ENCODE peak calls at places on chromosomes 3 and 15, in nine cellular contexts. D, T, S, W, L, U, J, K and Y are unnamed samples.

GRCh38 chr3:58167431-58168351 is 43.1 kb downstream of the DNASE1L3 start:
- DNase-seq in L (peak), T (peak), D (peak), U (peak), S (no peak), W (peak), J (peak), K (no peak), Y (no peak)

GRCh38 chr3:136750922-136751258 is 1.3 kb downstream of the STAG1 start:
- DNase-seq in J (no peak), D (no peak), U (peak), S (no peak), T (peak), L (peak), W (no peak), K (no peak), Y (no peak)

GRCh38 chr3:150118219-150118618 is 147.5 kb upstream of the PFN2 start:
- DNase-seq in K (no peak), J (no peak), L (no peak), W (no peak), D (no peak), T (no peak), U (no peak), S (no peak), Y (no peak)

GRCh38 chr3:174931969-174932368 is 72.8 kb downstream of the NAALADL2 start:
- DNase-seq in S (no peak), U (no peak), L (no peak), J (no peak), K (no peak), D (no peak), W (no peak), T (no peak), Y (no peak)

GRCh38 chr15:52348056-52348745 is 52.6 kb upstream of the MYO5C start:
- DNase-seq in T (peak), W (no peak), D (peak), S (no peak), J (no peak), K (no peak), U (peak), L (peak), Y (no peak)

GRCh38 chr3:11435420-11435819 is 163.2 kb downstream of the ATG7 start:
- DNase-seq in J (no peak), L (no peak), U (no peak), D (no peak), K (no peak), W (no peak), S (no peak), T (no peak), Y (no peak)

GRCh38 chr15:69760263-69760855 is 307.7 kb downstream of the RPLP1 start:
- DNase-seq in W (no peak), K (no peak), D (no peak), T (peak), U (peak), S (peak), L (peak), J (no peak), Y (no peak)

GRCh38 chr3:43814461-43814860 is 123.7 kb downstream of the ABHD5 start:
- DNase-seq in L (no peak), J (no peak), T (no peak), D (no peak), W (no peak), K (no peak), U (no peak), S (no peak), Y (no peak)

GRCh38 chr15:77312523-77312922 is 107.4 kb downstream of the PEAK1 start:
- DNase-seq in L (peak), U (peak), D (no peak), K (no peak), W (no peak), S (no peak), T (no peak), J (no peak), Y (no peak)

GRCh38 chr3:49493901-49494300 is 23.8 kb downstream of the DAG1 start:
- DNase-seq in U (peak), D (peak), J (no peak), W (no peak), K (no peak), S (no peak), L (peak), T (peak), Y (no peak)

GRCh38 chr3:23800731-23801130 is 5.0 kb upstream of the UBE2E1 start:
- DNase-seq in W (no peak), U (peak), S (no peak), D (no peak), J (no peak), K (no peak), T (peak), L (peak), Y (no peak)

GRCh38 chr3:72336821-72337479 is 511.3 kb downstream of the SHQ1 start:
- DNase-seq in U (peak), L (peak), K (peak), W (peak), T (peak), J (no peak), D (peak), S (no peak), Y (no peak)

GRCh38 chr15:48190932-48191573 is 412 bp upstream of the CTXN2 start:
- DNase-seq in K (no peak), J (peak), U (peak), W (peak), T (peak), L (peak), D (peak), S (peak), Y (peak)

GRCh38 chr3:128541246-128541645 is 48.2 kb upstream of the GATA2 start:
- DNase-seq in T (no peak), J (no peak), S (no peak), U (no peak), K (no peak), D (no peak), W (no peak), L (no peak), Y (peak)

GRCh38 chr3:172369590-172370259 is 78.5 kb downstream of the GHSR start:
- DNase-seq in U (no peak), J (no peak), K (no peak), T (no peak), D (no peak), W (no peak), L (no peak), S (no peak), Y (no peak)

GRCh38 chr3:107452436-107452835 is 70.3 kb upstream of the BBX start:
- DNase-seq in W (no peak), U (peak), J (no peak), K (no peak), D (no peak), L (peak), T (peak), S (peak), Y (no peak)

DNA sequence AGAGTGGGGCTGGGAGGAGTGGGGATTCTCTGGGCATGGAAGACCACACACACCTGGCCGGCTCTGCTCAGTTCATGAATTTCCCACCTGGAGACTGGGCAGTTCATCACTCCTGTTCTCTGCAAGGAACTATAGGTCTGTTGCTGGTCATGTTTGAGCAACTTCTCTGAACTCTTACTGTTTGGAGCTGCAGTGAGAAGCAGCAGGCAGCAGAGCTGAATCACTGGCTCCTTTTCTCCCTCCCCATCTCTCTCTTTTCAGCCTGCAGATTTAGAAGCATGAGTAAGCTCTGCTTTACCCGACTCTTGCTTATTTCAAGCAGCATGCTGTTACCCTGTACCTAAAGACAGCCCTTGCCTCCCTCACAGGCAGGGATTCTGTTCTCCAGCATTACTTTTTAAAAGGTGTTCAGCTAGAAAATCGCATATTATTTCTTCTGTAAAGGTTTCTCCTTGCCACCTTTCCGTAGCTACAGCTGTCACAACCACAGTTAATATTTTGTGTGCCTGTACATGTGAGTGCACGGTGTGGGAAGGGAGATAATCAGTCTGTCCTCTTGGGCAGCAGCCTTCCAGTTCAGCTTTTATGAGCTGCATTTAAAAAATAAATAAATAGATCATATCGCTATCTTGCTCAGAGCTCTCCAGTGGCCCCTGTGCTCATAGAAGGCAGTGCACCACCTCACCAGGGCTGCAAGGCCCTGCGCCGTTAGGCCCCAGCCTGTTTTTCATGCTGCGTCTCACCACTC is 131.6 kb downstream of the CHCHD6 start:
- DNase-seq in D (no peak), T (peak), J (no peak), W (no peak), K (no peak), L (peak), S (no peak), U (peak), Y (no peak)
- TF ChIP-seq CTCF in D (no peak), T (peak), J (no peak), W (peak), K (no peak), L (peak), S (peak), U (peak), Y (peak)

GRCh38 chr3:139629033-139629432 is 48.7 kb downstream of the NMNAT3 start:
- DNase-seq in W (peak), D (no peak), J (no peak), S (no peak), T (peak), U (peak), L (peak), K (no peak), Y (no peak)
- TF ChIP-seq CTCF in W (peak), D (no peak), J (no peak), S (peak), T (peak), U (peak), L (no peak), K (no peak), Y (peak)

GRCh38 chr15:78316211-78317077 is 17.0 kb upstream of the SKIC8 start:
- DNase-seq in L (no peak), W (peak), T (no peak), K (no peak), S (no peak), U (no peak), D (no peak), J (no peak), Y (no peak)

GRCh38 chr15:78314181-78314581 is 14.8 kb upstream of the SKIC8 start:
- DNase-seq in K (no peak), W (no peak), U (no peak), L (no peak), J (no peak), S (no peak), T (no peak), D (no peak), Y (no peak)

GRCh38 chr15:78313383-78313782 is 14.0 kb upstream of the SKIC8 start:
- DNase-seq in U (no peak), W (no peak), K (no peak), T (no peak), D (no peak), J (no peak), S (no peak), L (no peak), Y (no peak)

GRCh38 chr15:78317145-78317836 is 17.9 kb upstream of the SKIC8 start:
- DNase-seq in K (no peak), T (no peak), W (no peak), S (no peak), L (peak), U (no peak), J (no peak), D (no peak), Y (no peak)

DNA sequence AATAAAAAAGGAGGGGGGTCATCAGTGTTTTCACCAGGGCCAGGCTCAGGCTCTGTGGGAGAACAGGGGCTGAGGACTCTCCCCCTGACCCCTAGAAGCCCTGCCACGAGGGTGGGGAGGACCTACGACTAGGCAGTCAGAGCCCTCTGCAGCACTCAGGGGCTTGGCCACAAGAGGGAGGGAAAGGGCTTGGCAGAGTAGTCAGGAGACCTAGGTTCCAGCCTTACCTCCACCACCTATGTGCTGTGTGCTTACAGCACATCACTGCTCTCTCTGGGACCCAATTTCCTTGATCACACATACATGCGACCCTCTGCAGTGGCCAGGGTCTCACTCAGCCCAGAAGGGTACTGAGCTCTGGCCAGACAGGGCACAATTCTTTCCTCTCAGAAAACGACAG is 16.3 kb upstream of the SKIC8 start:
- DNase-seq in L (peak), K (no peak), T (peak), S (no peak), U (no peak), J (no peak), D (no peak), W (peak), Y (no peak)
- TF ChIP-seq CTCF in L (peak), K (no peak), T (peak), S (peak), U (peak), J (no peak), D (no peak), W (peak), Y (peak)

GRCh38 chr3:80676869-80677268 is 909.1 kb upstream of the ROBO1 start:
- DNase-seq in K (no peak), J (no peak), L (no peak), D (no peak), S (no peak), U (no peak), T (peak), W (no peak), Y (no peak)
- TF ChIP-seq CTCF in K (no peak), J (no peak), L (no peak), D (no peak), S (no peak), U (no peak), T (peak), W (peak), Y (peak)

GRCh38 chr15:82060817-82061216 is 15.0 kb upstream of the MEX3B start:
- DNase-seq in U (no peak), J (no peak), L (no peak), W (no peak), K (no peak), S (no peak), D (no peak), T (no peak), Y (no peak)
- TF ChIP-seq CTCF in U (no peak), J (no peak), L (no peak), W (no peak), K (no peak), S (no peak), D (no peak), T (no peak), Y (no peak)

GRCh38 chr3:181230258-181230657 is 240.7 kb upstream of the DNAJC19 start:
- DNase-seq in T (no peak), U (no peak), S (no peak), K (no peak), D (no peak), L (no peak), J (no peak), W (no peak), Y (no peak)
- TF ChIP-seq CTCF in T (no peak), U (no peak), S (no peak), K (no peak), D (no peak), L (no peak), J (no peak), W (no peak), Y (no peak)

GRCh38 chr3:179837374-179837773 is 184.5 kb downstream of the USP13 start:
- DNase-seq in D (no peak), L (peak), U (peak), J (no peak), T (peak), W (no peak), S (no peak), K (no peak), Y (no peak)
- TF ChIP-seq CTCF in D (no peak), L (no peak), U (peak), J (no peak), T (peak), W (peak), S (peak), K (no peak), Y (peak)

GRCh38 chr15:80693682-80694623 is 1.2 kb upstream of the ABHD17C start:
- DNase-seq in W (no peak), U (peak), L (no peak), K (no peak), J (no peak), S (no peak), T (peak), D (no peak), Y (no peak)

GRCh38 chr15:80694624-80695098 is 449 bp upstream of the ABHD17C start:
- DNase-seq in J (peak), K (no peak), T (peak), L (peak), S (no peak), W (peak), D (peak), U (peak), Y (no peak)

GRCh38 chr15:80695099-80695910 is at the start of gene ABHD17C:
- DNase-seq in J (peak), T (peak), D (peak), S (no peak), U (peak), W (peak), K (no peak), L (peak), Y (peak)

GRCh38 chr15:80697316-80697715 is 2.2 kb downstream of the ABHD17C start:
- DNase-seq in D (no peak), K (no peak), W (no peak), J (no peak), L (no peak), T (no peak), S (no peak), U (no peak), Y (no peak)

GRCh38 chr15:80695911-80696651 is 971 bp downstream of the ABHD17C start:
- DNase-seq in K (peak), T (no peak), W (peak), U (no peak), S (no peak), L (peak), D (peak), J (peak), Y (no peak)
- TF ChIP-seq CTCF in K (no peak), T (peak), W (no peak), U (peak), S (peak), L (peak), D (peak), J (no peak), Y (peak)